ENCODE peak calls at places on chromosome 20, in four cellular contexts. D is heart left ventricle, I is body of pancreas, G is upper lobe of right lung. K is an unnamed sample. For H3K9me3 and H3K4me1, the result is how much of the 10 kb centered on the place peaks cover.

GRCh38 chr20:63737940-63738686 is 1.5 kb upstream of the SLC2A4RG start:
- DNase-seq in D (no peak), I (peak), G (peak), K (no peak)

GRCh38 chr20:16147221-16147620 is 426.0 kb downstream of the KIF16B start:
- DNase-seq in D (no peak), I (no peak), G (no peak), K (no peak)

GRCh38 chr20:59207742-59208357 is 44.2 kb downstream of the ZNF831 start:
- DNase-seq in D (peak), I (peak), G (peak), K (peak)

GRCh38 chr20:5864873-5865582 is 85.3 kb downstream of the TRMT6 start:
- DNase-seq in D (no peak), I (peak), G (no peak), K (no peak)

GRCh38 chr20:59723108-59723500 is 118.8 kb downstream of the PHACTR3 start:
- DNase-seq in D (no peak), I (no peak), G (no peak), K (no peak)

GRCh38 chr20:7240490-7240889 is 473.0 kb downstream of the BMP2 start:
- DNase-seq in D (no peak), I (no peak), G (no peak), K (no peak)

GRCh38 chr20:49276895-49277785 is 717 bp downstream of the ZNFX1 start:
- DNase-seq in D (peak), I (peak), G (peak), K (peak)

GRCh38 chr20:31836853-31837608 is 8.4 kb downstream of the FOXS1 start:
- DNase-seq in D (no peak), I (no peak), G (no peak), K (no peak)

GRCh38 chr20:252801-253200 is 4.7 kb upstream of the DEFB132 start:
- DNase-seq in D (no peak), I (no peak), G (no peak), K (no peak)

GRCh38 chr20:16970751-16971150 is 222.6 kb downstream of the OTOR start:
- DNase-seq in D (no peak), I (no peak), G (no peak), K (no peak)

GRCh38 chr20:45826381-45827019 is 612 bp downstream of the TNNC2 start:
- DNase-seq in D (no peak), I (no peak), G (no peak), K (peak)

GRCh38 chr20:25065625-25066338 is 7.8 kb upstream of the ACSS1 start:
- DNase-seq in D (peak), I (peak), G (peak), K (peak)

GRCh38 chr20:19758888-19759331 is 852 bp downstream of the RIN2 start:
- DNase-seq in D (peak), I (peak), G (peak), K (peak)

GRCh38 chr20:31543966-31544598 is 29.8 kb downstream of the HM13 start:
- DNase-seq in D (no peak), I (no peak), G (no peak), K (no peak)

GRCh38 chr20:53513489-53514298 is 79.9 kb downstream of the ZNF217 start:
- DNase-seq in D (no peak), I (no peak), G (no peak), K (no peak)

GRCh38 chr20:13297105-13297899 is 76.2 kb downstream of the ISM1 start:
- DNase-seq in D (no peak), I (no peak), G (no peak), K (no peak)

GRCh38 chr20:45337367-45338120 is 10.7 kb downstream of the SDC4 start:
- DNase-seq in D (peak), I (peak), G (peak), K (peak)

GRCh38 chr20:45508068-45508886 is 7.1 kb downstream of the SPINT3 start:
- DNase-seq in D (no peak), I (no peak), G (no peak), K (no peak)

GRCh38 chr20:41011551-41012067 is 17.0 kb upstream of the TOP1 start:
- DNase-seq in D (no peak), I (no peak), G (no peak), K (no peak)

GRCh38 chr20:62728028-62728780 is 19.6 kb downstream of the NTSR1 start:
- DNase-seq in D (no peak), I (no peak), G (no peak), K (no peak)

GRCh38 chr20:64105846-64106434 is 1.4 kb downstream of the NPBWR2 start:
- DNase-seq in D (peak), I (peak), G (no peak), K (no peak)

GRCh38 chr20:47466704-47467459 is 34.8 kb upstream of the NCOA3 start:
- DNase-seq in D (no peak), I (no peak), G (no peak), K (no peak)
- H3K9me3 ChIP-seq in D (under half), I (under half), G (under half), K (under half)

GRCh38 chr20:1478566-1478965 is 11.9 kb upstream of the NSFL1C start:
- DNase-seq in D (no peak), I (no peak), G (no peak), K (no peak)
- H3K27ac ChIP-seq in D (no peak), I (no peak), G (no peak), K (no peak)

DNA sequence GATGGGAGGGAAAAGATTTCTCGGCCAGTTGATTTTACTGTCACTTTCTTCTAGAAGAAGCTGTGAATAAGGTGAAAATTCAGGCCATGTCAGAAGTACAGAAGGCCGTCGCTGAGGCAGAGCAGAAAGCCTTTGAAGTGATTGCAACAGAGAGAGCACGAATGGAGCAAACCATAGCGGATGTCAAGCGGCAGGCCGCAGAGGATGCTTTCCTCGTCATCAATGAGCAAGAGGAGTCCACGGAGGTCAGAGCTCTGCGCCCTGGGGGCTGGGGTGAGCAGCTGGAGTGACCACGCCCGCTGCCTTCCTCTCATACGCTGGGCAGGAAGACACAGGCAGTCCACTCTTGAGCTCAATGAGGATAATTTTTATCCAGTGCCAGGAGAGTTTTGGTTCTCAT is 21.8 kb upstream of the C20orf144 start:
- DNase-seq in D (no peak), I (no peak), G (no peak), K (no peak)
- H3K4me1 ChIP-seq in D (under half), I (under half), G (under half), K (under half)

GRCh38 chr20:56308036-56308435 is 50.7 kb upstream of the FAM210B start:
- DNase-seq in D (no peak), I (no peak), G (no peak), K (no peak)
- H3K9me3 ChIP-seq in D (under half), I (under half), G (under half), K (under half)

DNA sequence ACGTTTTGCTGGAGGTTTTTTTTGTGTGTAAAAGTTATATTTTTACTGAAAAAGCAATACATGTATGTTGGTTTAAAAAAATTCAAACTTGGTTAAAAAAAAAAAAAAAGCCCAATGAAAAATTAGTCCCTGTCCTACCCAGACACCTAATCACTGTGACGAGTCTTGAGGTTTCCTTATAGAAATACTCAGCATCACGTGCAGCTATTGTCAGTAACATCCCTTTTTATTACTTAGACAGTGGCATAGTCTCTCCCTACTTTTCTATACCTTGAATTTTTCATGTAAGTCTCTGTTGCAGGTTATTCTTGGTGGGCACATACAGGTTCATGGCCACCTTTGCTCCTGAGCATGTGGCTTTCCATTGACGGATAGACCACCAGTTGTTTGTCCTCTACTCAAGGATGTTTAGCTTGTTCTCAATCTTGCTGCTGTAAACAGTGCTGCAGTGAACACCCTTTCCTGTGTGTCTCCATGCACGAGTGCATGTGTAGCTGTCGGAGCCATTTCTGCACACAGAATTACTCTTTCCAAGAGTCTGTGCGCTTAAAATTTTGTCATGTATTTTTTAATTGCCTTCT is 70.7 kb upstream of the MYL9 start:
- DNase-seq in D (no peak), I (no peak), G (no peak), K (no peak)
- H3K27ac ChIP-seq in D (no peak), I (peak), G (peak), K (no peak)

GRCh38 chr20:23156170-23156841 is 70.2 kb upstream of the CD93 start:
- DNase-seq in D (no peak), I (no peak), G (no peak), K (no peak)
- H3K4me1 ChIP-seq in D (under half), I (under half), G (under half), K (half or more)